ENCODE peak calls at places on chromosomes 4 and X, in eight cellular contexts. M, V, R, U, Q, A, G and Z are unnamed samples.

GRCh38 chr4:8182858-8183725 is 16.0 kb upstream of the SH3TC1 start:
- DNase-seq in G (no peak), U (peak), Q (peak), A (no peak), R (no peak), M (peak), V (peak), Z (no peak)

GRCh38 chr4:86359944-86360478 is at the start of gene MAPK10:
- DNase-seq in R (peak), M (peak), U (peak), Q (peak), V (peak), A (peak), G (peak), Z (no peak)

GRCh38 chrX:130204647-130205046 is 32.9 kb downstream of the RAB33A start:
- DNase-seq in V (no peak), A (no peak), M (no peak), G (no peak), Q (no peak), U (no peak), R (no peak), Z (no peak)

GRCh38 chr4:39433878-39434492 is 24.7 kb downstream of the RPL9 start:
- DNase-seq in V (no peak), A (no peak), R (no peak), Q (no peak), G (no peak), M (no peak), U (no peak), Z (no peak)

GRCh38 chrX:10158279-10158939 is 1.6 kb downstream of the CLCN4 start:
- DNase-seq in A (peak), R (peak), M (peak), U (no peak), G (no peak), V (no peak), Q (peak), Z (no peak)

GRCh38 chr4:72209600-72209999 is 177.8 kb downstream of the NPFFR2 start:
- DNase-seq in A (no peak), G (no peak), R (peak), U (no peak), M (no peak), V (no peak), Q (no peak), Z (no peak)

GRCh38 chrX:65679071-65679540 is 11.7 kb downstream of the MSN start:
- DNase-seq in U (no peak), M (peak), A (no peak), R (no peak), V (peak), Q (peak), G (no peak), Z (no peak)

GRCh38 chrX:9315086-9315485 is 149.8 kb upstream of the TBL1X start:
- DNase-seq in R (no peak), G (no peak), A (no peak), M (no peak), Q (no peak), U (no peak), V (peak), Z (no peak)

GRCh38 chr4:76147454-76148141 is 599 bp downstream of the NUP54 start:
- DNase-seq in V (peak), G (peak), R (peak), Q (peak), M (peak), U (no peak), A (peak), Z (peak)

GRCh38 chrX:141180851-141181250 is 3.9 kb upstream of the LDOC1 start:
- DNase-seq in R (no peak), U (no peak), G (no peak), M (no peak), Q (no peak), V (no peak), A (no peak), Z (no peak)

GRCh38 chrX:141175786-141176185 is 1.1 kb downstream of the LDOC1 start:
- DNase-seq in U (no peak), V (no peak), M (no peak), A (no peak), R (no peak), Q (no peak), G (no peak), Z (no peak)

DNA sequence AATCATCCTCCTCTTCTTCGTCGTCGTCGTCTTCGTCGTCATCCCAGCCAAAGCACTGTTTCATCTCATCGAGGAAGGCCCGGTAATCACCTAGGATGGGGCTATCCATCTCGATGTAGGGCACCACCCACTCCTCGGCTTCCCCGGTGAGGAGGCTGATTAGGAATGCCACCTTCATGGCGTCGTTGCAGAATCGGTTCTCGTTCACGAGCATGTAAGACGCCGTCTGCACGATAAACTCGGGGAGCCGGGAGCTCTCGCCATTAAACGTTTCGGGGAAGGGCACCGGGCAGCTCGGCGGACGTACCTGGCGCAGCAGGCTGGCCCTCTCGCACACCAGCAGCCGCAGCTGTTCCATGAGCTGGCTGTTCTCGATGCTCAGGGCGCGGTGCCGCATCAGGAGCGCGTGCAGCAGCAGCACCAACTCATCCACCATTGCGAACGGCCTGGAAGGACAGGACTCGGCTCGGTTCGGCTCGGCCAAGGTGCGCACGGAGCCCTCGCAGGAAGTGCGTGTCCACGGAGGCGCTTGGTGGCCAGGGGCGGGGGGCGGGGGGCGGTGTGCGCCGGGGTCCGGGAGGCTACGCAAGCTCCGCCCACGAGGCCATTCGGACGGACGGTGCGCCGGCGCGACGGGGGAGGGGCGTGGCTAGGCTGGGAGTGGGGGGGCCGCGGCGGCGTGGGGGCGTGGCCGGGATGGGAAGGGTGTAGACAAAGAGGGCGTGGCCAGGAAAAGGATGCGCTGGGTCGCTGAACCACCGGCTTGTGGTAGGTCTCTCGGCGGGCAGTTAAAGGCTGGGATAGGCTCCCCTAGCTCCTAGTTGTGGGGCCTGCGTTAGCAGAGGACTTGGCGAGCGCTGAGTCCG is at the start of gene LDOC1:
- DNase-seq in Q (peak), G (peak), U (peak), V (peak), R (peak), A (peak), M (peak), Z (no peak)
- H3K9ac ChIP-seq in Q (peak), G (peak), U (peak), V (peak), R (peak), A (peak), M (peak), Z (no peak)

DNA sequence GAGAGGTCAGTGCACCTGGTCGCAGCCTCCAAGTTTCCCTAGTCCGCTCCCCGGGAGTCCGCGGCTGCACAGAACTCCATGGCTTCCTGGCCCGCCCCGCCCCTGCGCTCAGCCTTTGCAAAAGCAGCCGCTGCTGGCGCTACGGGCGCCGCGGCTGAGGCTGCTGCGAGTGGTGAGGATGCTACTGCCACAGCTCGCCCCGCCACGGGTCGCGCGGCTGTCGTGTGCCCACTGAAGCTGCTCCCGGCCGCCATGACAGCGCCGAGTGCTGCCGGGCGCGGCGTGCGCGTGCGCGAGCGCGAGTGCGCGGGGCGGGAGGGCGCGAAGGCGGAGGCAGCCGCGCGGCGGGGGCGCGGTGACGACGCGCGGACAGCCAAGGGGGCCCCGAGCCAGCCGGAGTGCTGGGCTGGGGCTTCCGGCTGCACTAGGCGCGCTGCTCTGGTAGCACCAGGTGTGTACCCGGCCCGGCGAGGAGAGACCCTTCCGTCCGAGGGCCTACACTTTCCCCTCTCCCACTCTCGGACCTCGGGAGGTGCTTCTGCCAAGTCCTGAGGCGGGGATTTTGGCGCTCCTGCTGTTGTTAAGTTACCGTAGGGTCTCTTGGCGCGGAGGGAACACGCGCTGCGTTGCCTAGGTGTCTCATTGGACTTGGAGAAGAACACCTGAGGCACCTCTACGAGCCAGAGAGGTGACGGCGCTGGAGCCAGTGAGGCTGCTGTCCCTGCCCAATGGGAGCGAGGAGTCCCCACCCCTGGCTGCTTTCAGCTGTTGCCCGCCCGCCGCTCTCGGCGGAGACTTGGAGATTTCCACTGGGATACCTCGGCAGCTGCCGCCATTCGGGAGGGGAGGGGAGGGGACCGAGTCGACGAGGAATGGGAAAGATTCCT is 617 bp upstream of the LRBA start:
- DNase-seq in R (peak), G (peak), U (peak), V (peak), M (peak), A (peak), Q (peak), Z (no peak)
- H3K9ac ChIP-seq in R (peak), G (peak), U (peak), V (peak), M (peak), A (peak), Q (peak), Z (peak)

GRCh38 chrX:112645774-112646173 is 34.0 kb downstream of the LHFPL1 start:
- DNase-seq in A (no peak), Q (no peak), M (no peak), R (no peak), G (no peak), V (no peak), U (no peak), Z (no peak)
- H3K9ac ChIP-seq in A (no peak), Q (no peak), M (no peak), R (no peak), G (no peak), V (no peak), U (no peak), Z (no peak)

GRCh38 chr4:112284662-112285411 is 867 bp downstream of the TIFA start:
- DNase-seq in Q (peak), V (peak), U (peak), M (peak), G (no peak), R (no peak), A (peak), Z (no peak)

GRCh38 chr4:112282860-112283667 is 2.6 kb downstream of the TIFA start:
- DNase-seq in G (no peak), R (no peak), U (no peak), M (no peak), V (no peak), Q (no peak), A (no peak), Z (no peak)

GRCh38 chr4:112280657-112281056 is 5.0 kb downstream of the TIFA start:
- DNase-seq in Q (no peak), M (no peak), U (no peak), R (no peak), G (no peak), A (no peak), V (no peak), Z (no peak)

GRCh38 chr4:112287258-112287873 is 1.7 kb upstream of the TIFA start:
- DNase-seq in A (no peak), U (no peak), R (no peak), M (no peak), G (no peak), Q (no peak), V (no peak), Z (no peak)

DNA sequence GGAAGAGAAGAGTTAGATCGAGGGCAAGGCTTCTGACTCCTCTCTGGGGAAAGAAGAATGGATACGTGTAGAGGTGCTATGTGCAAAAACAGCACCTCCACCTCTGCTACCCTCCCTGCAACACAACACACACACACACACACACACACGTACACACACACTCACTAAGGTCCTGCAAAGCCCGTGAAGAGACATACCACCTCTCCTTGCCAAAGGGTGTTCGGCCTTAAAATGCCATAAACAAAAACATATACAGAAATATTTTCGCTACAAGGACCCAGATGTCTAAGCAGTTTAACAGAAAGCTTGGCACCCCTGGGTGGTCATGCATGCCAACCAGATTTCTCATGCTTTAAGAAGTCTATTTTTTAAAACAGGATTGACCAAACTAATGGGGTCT is 1.5 kb downstream of the TIFA start:
- DNase-seq in M (peak), V (peak), U (no peak), Q (peak), A (no peak), G (no peak), R (no peak), Z (no peak)
- H3K9ac ChIP-seq in M (peak), V (no peak), U (no peak), Q (peak), A (no peak), G (no peak), R (no peak), Z (peak)

GRCh38 chr4:36587909-36588472 is 306.6 kb downstream of the DTHD1 start:
- DNase-seq in G (no peak), Q (no peak), R (no peak), A (no peak), U (no peak), M (no peak), V (no peak), Z (no peak)

GRCh38 chr4:36582214-36582613 is 300.8 kb downstream of the DTHD1 start:
- DNase-seq in R (no peak), A (no peak), U (no peak), Q (no peak), G (no peak), M (no peak), V (no peak), Z (no peak)
- H3K9ac ChIP-seq in R (no peak), A (no peak), U (no peak), Q (no peak), G (no peak), M (no peak), V (no peak), Z (no peak)

GRCh38 chr4:155703486-155704227 is 37.0 kb downstream of the GUCY1A1 start:
- DNase-seq in A (no peak), R (no peak), Q (no peak), G (no peak), U (no peak), V (peak), M (peak), Z (no peak)

GRCh38 chr4:155708782-155709181 is 42.1 kb downstream of the GUCY1A1 start:
- DNase-seq in A (no peak), R (no peak), Q (no peak), M (no peak), V (no peak), U (no peak), G (no peak), Z (no peak)

GRCh38 chr4:155704841-155705404 is 38.3 kb downstream of the GUCY1A1 start:
- DNase-seq in M (no peak), V (no peak), R (no peak), A (no peak), G (no peak), U (no peak), Q (no peak), Z (no peak)

GRCh38 chr4:155707251-155707650 is 40.6 kb downstream of the GUCY1A1 start:
- DNase-seq in U (no peak), R (no peak), M (no peak), A (no peak), G (no peak), V (no peak), Q (no peak), Z (no peak)

DNA sequence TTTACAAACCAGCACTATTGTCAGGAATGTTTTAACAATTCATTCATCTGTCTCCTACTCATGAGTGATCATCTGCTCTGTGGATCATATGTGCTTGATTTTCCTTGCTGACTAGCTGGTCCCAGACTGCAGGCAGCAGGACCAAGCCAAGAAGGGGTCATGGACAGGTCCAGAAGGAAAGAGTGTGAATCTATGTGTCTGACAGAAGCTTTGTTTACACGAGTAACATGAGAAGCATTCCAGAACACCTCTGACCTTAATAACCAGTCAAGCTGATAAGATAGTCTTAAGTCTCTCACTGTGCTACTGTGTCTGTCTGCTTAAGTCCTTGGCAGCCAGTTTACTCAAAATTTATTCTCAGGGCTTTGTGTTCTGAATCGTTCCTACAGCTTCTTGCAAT is 39.0 kb downstream of the GUCY1A1 start:
- DNase-seq in G (no peak), U (peak), R (peak), A (no peak), V (peak), M (no peak), Q (peak), Z (no peak)
- H3K9ac ChIP-seq in G (no peak), U (no peak), R (no peak), A (no peak), V (no peak), M (no peak), Q (no peak), Z (no peak)

DNA sequence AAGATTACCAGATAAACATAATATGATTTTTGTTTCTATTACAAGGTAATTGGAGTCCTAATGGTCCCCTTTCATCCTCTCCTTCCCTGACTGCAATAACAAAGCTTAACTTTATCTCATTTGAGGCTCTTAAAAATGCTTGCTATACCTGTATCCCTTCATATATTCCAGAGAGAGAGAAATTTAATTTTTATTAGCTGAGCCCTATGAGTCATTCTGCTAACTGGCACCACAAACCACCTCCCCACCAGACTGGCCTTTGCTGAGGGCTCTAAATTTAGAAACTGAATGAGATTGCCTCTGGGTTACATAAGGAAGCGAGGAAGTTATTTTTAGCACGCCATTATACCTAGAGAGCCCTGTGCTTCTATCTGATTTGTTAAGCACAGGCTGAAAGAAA is 27.4 kb downstream of the CBLL2 start:
- DNase-seq in V (peak), M (peak), G (no peak), R (peak), Q (peak), U (no peak), A (peak), Z (no peak)
- H3K9ac ChIP-seq in V (no peak), M (peak), G (no peak), R (no peak), Q (no peak), U (no peak), A (no peak), Z (no peak)

DNA sequence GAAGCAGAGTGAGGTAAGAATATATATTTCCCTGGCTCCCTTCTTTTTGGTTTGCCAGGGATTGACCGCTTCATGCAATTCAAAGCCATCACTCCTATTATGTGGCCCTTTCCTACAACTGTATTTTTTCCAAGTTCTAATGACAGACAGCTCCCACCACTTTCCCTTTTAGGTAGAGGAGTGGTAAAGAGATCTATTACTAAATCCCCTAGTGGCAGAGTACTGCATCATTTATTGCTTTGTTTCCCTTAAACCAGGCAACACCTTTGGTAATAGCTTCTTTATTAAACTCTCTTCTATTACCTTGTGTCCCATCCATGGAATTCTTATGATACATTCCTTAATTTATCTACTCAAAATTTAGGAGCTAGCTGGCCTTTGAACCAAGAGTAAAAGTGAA is 90.7 kb downstream of the CNOT6L start:
- DNase-seq in A (no peak), M (no peak), R (peak), G (no peak), Q (no peak), U (no peak), V (no peak), Z (no peak)
- H3K9ac ChIP-seq in A (no peak), M (no peak), R (no peak), G (no peak), Q (no peak), U (no peak), V (no peak), Z (no peak)